ENCODE peak calls at places on chromosomes 5 and 9, in six cellular contexts. Z, S, P, I, L and V are unnamed samples.

GRCh38 chr5:165066751-165067150 is 1561.3 kb downstream of the MAT2B start:
- DNase-seq in Z (no peak), S (no peak), P (no peak), I (no peak), L (no peak), V (no peak)

GRCh38 chr9:93091453-93092081 is 4.5 kb upstream of the CARD19 start:
- DNase-seq in Z (no peak), S (peak), P (peak), I (no peak), L (peak), V (peak)

GRCh38 chr9:89639367-89639795 is 34.6 kb downstream of the GADD45G start:
- DNase-seq in Z (no peak), S (no peak), P (no peak), I (no peak), L (no peak), V (no peak)

GRCh38 chr5:43033845-43034590 is 6.1 kb downstream of the ANXA2R start:
- DNase-seq in Z (no peak), S (no peak), P (no peak), I (no peak), L (no peak), V (peak)

GRCh38 chr5:15664961-15665360 is 165.0 kb downstream of the FBXL7 start:
- DNase-seq in Z (no peak), S (no peak), P (no peak), I (no peak), L (no peak), V (no peak)

GRCh38 chr9:134938346-134939079 is 20.8 kb upstream of the FCN1 start:
- DNase-seq in Z (no peak), S (no peak), P (no peak), I (no peak), L (no peak), V (no peak)

GRCh38 chr9:113957778-113958430 is 81.8 kb downstream of the ZNF618 start:
- DNase-seq in Z (no peak), S (no peak), P (peak), I (no peak), L (no peak), V (peak)

GRCh38 chr9:124384849-124385248 is 30.4 kb downstream of the PSMB7 start:
- DNase-seq in Z (no peak), S (no peak), P (no peak), I (no peak), L (no peak), V (no peak)

GRCh38 chr5:102758576-102758975 is 3.5 kb downstream of the PAM start:
- DNase-seq in Z (no peak), S (no peak), P (no peak), I (no peak), L (no peak), V (no peak)

GRCh38 chr5:135880278-135880677 is 15.4 kb downstream of the IL9 start:
- DNase-seq in Z (no peak), S (peak), P (no peak), I (peak), L (no peak), V (peak)

GRCh38 chr5:147204576-147204975 is 30.2 kb upstream of the STK32A start:
- DNase-seq in Z (no peak), S (no peak), P (no peak), I (no peak), L (no peak), V (no peak)

GRCh38 chr9:126325779-126326178 is 850 bp upstream of the MVB12B start:
- DNase-seq in Z (no peak), S (no peak), P (no peak), I (no peak), L (no peak), V (no peak)

GRCh38 chr5:16628376-16628775 is 11.6 kb upstream of the RETREG1 start:
- DNase-seq in Z (no peak), S (no peak), P (peak), I (peak), L (no peak), V (no peak)

GRCh38 chr5:14706615-14707021 is 42.1 kb downstream of the OTULIN start:
- DNase-seq in Z (no peak), S (no peak), P (peak), I (no peak), L (no peak), V (no peak)

GRCh38 chr5:60955239-60955638 is 10.2 kb downstream of the NDUFAF2 start:
- DNase-seq in Z (no peak), S (no peak), P (no peak), I (no peak), L (no peak), V (no peak)

GRCh38 chr9:87498816-87499454 is 1.3 kb downstream of the DAPK1 start:
- DNase-seq in Z (peak), S (no peak), P (no peak), I (peak), L (no peak), V (no peak)